ENCODE peak calls at places on chromosomes 3 and 15, in seven cellular contexts. One of them, this sample, is unnamed.

GRCh38 chr15:71547066-71547465 is 263.3 kb upstream of the NR2E3 start:
- DNase-seq in CD4-positive, CD25-positive, alpha-beta regulatory T cell: no peak
- DNase-seq in heart left ventricle: peak
- DNase-seq in cardiac muscle cell: peak
- DNase-seq in A549: no peak
- DNase-seq in uterus: peak
- DNase-seq in thoracic aorta: no peak
- DNase-seq in this sample: no peak

GRCh38 chr15:70528270-70528706 is 235.1 kb downstream of the UACA start:
- DNase-seq in cardiac muscle cell: peak
- DNase-seq in uterus: no peak
- DNase-seq in A549: no peak
- DNase-seq in heart left ventricle: no peak
- DNase-seq in thoracic aorta: no peak
- DNase-seq in CD4-positive, CD25-positive, alpha-beta regulatory T cell: peak
- DNase-seq in this sample: no peak

GRCh38 chr3:95297586-95297985 is 1234.7 kb downstream of the NSUN3 start:
- DNase-seq in uterus: no peak
- DNase-seq in thoracic aorta: no peak
- DNase-seq in CD4-positive, CD25-positive, alpha-beta regulatory T cell: no peak
- DNase-seq in A549: no peak
- DNase-seq in heart left ventricle: no peak
- DNase-seq in cardiac muscle cell: no peak
- DNase-seq in this sample: no peak

GRCh38 chr15:51758645-51759044 is 7.2 kb downstream of the TMOD2 start:
- DNase-seq in uterus: peak
- DNase-seq in thoracic aorta: no peak
- DNase-seq in CD4-positive, CD25-positive, alpha-beta regulatory T cell: no peak
- DNase-seq in cardiac muscle cell: peak
- DNase-seq in A549: no peak
- DNase-seq in heart left ventricle: peak
- DNase-seq in this sample: no peak

GRCh38 chr3:69370156-69370944 is 15.5 kb downstream of the FRMD4B start:
- DNase-seq in uterus: no peak
- DNase-seq in CD4-positive, CD25-positive, alpha-beta regulatory T cell: no peak
- DNase-seq in A549: no peak
- DNase-seq in heart left ventricle: peak
- DNase-seq in thoracic aorta: peak
- DNase-seq in cardiac muscle cell: no peak
- DNase-seq in this sample: peak

GRCh38 chr15:42144841-42145375 is 11.5 kb downstream of the PLA2G4F start:
- DNase-seq in A549: no peak
- DNase-seq in heart left ventricle: no peak
- DNase-seq in uterus: no peak
- DNase-seq in cardiac muscle cell: no peak
- DNase-seq in thoracic aorta: no peak
- DNase-seq in CD4-positive, CD25-positive, alpha-beta regulatory T cell: no peak
- DNase-seq in this sample: no peak

GRCh38 chr15:49134683-49135341 is 20.6 kb downstream of the COPS2 start:
- DNase-seq in uterus: no peak
- DNase-seq in cardiac muscle cell: peak
- DNase-seq in thoracic aorta: no peak
- DNase-seq in CD4-positive, CD25-positive, alpha-beta regulatory T cell: no peak
- DNase-seq in A549: no peak
- DNase-seq in heart left ventricle: no peak
- DNase-seq in this sample: no peak

GRCh38 chr3:27844052-27844675 is 122.0 kb upstream of the EOMES start:
- DNase-seq in CD4-positive, CD25-positive, alpha-beta regulatory T cell: no peak
- DNase-seq in thoracic aorta: no peak
- DNase-seq in cardiac muscle cell: no peak
- DNase-seq in A549: no peak
- DNase-seq in heart left ventricle: no peak
- DNase-seq in uterus: no peak
- DNase-seq in this sample: no peak

GRCh38 chr3:129068291-129068886 is 7.8 kb downstream of the GP9 start:
- DNase-seq in thoracic aorta: no peak
- DNase-seq in uterus: no peak
- DNase-seq in heart left ventricle: peak
- DNase-seq in cardiac muscle cell: peak
- DNase-seq in A549: no peak
- DNase-seq in CD4-positive, CD25-positive, alpha-beta regulatory T cell: no peak
- DNase-seq in this sample: peak

GRCh38 chr3:119294402-119294888 is 262 bp downstream of the ARHGAP31 start:
- DNase-seq in heart left ventricle: peak
- DNase-seq in A549: peak
- DNase-seq in thoracic aorta: no peak
- DNase-seq in uterus: peak
- DNase-seq in cardiac muscle cell: no peak
- DNase-seq in CD4-positive, CD25-positive, alpha-beta regulatory T cell: peak
- DNase-seq in this sample: peak

GRCh38 chr3:106251160-106251892 is 382.5 kb upstream of the CBLB start:
- DNase-seq in uterus: no peak
- DNase-seq in cardiac muscle cell: no peak
- DNase-seq in thoracic aorta: no peak
- DNase-seq in heart left ventricle: no peak
- DNase-seq in CD4-positive, CD25-positive, alpha-beta regulatory T cell: no peak
- DNase-seq in A549: peak
- DNase-seq in this sample: no peak

GRCh38 chr15:47135279-47135678 is 582.0 kb upstream of the SEMA6D start:
- DNase-seq in CD4-positive, CD25-positive, alpha-beta regulatory T cell: no peak
- DNase-seq in cardiac muscle cell: no peak
- DNase-seq in thoracic aorta: no peak
- DNase-seq in heart left ventricle: no peak
- DNase-seq in A549: no peak
- DNase-seq in uterus: no peak
- DNase-seq in this sample: no peak

GRCh38 chr3:60421749-60422467 is 829.3 kb downstream of the FHIT start:
- DNase-seq in uterus: no peak
- DNase-seq in thoracic aorta: no peak
- DNase-seq in CD4-positive, CD25-positive, alpha-beta regulatory T cell: no peak
- DNase-seq in heart left ventricle: no peak
- DNase-seq in cardiac muscle cell: no peak
- DNase-seq in A549: no peak
- DNase-seq in this sample: no peak

GRCh38 chr3:111598139-111598538 is 3.0 kb upstream of the ZBED2 start:
- DNase-seq in thoracic aorta: no peak
- DNase-seq in A549: no peak
- DNase-seq in uterus: no peak
- DNase-seq in heart left ventricle: no peak
- DNase-seq in cardiac muscle cell: no peak
- DNase-seq in CD4-positive, CD25-positive, alpha-beta regulatory T cell: no peak
- DNase-seq in this sample: no peak

GRCh38 chr3:141237701-141238521 is 6.3 kb downstream of the PXYLP1 start:
- DNase-seq in cardiac muscle cell: peak
- DNase-seq in thoracic aorta: no peak
- DNase-seq in CD4-positive, CD25-positive, alpha-beta regulatory T cell: no peak
- DNase-seq in heart left ventricle: peak
- DNase-seq in uterus: no peak
- DNase-seq in A549: no peak
- DNase-seq in this sample: peak

GRCh38 chr3:159189994-159190669 is 388.3 kb downstream of the MFSD1 start:
- DNase-seq in CD4-positive, CD25-positive, alpha-beta regulatory T cell: no peak
- DNase-seq in cardiac muscle cell: peak
- DNase-seq in uterus: no peak
- DNase-seq in thoracic aorta: no peak
- DNase-seq in heart left ventricle: no peak
- DNase-seq in A549: no peak
- DNase-seq in this sample: no peak

GRCh38 chr3:49387721-49388120 is 24.1 kb downstream of the RHOA start:
- DNase-seq in cardiac muscle cell: no peak
- DNase-seq in uterus: no peak
- DNase-seq in thoracic aorta: no peak
- DNase-seq in CD4-positive, CD25-positive, alpha-beta regulatory T cell: no peak
- DNase-seq in heart left ventricle: no peak
- DNase-seq in A549: peak
- DNase-seq in this sample: no peak

GRCh38 chr3:49383387-49383786 is 25.2 kb upstream of the GPX1 start:
- DNase-seq in uterus: no peak
- DNase-seq in heart left ventricle: no peak
- DNase-seq in cardiac muscle cell: no peak
- DNase-seq in A549: no peak
- DNase-seq in thoracic aorta: no peak
- DNase-seq in CD4-positive, CD25-positive, alpha-beta regulatory T cell: no peak
- DNase-seq in this sample: no peak

GRCh38 chr3:49386056-49386756 is 25.6 kb downstream of the RHOA start:
- DNase-seq in uterus: no peak
- DNase-seq in cardiac muscle cell: no peak
- DNase-seq in thoracic aorta: no peak
- DNase-seq in A549: no peak
- DNase-seq in heart left ventricle: no peak
- DNase-seq in CD4-positive, CD25-positive, alpha-beta regulatory T cell: no peak
- DNase-seq in this sample: no peak

GRCh38 chr3:49388416-49388815 is 23.4 kb downstream of the RHOA start:
- DNase-seq in heart left ventricle: no peak
- DNase-seq in A549: no peak
- DNase-seq in cardiac muscle cell: no peak
- DNase-seq in CD4-positive, CD25-positive, alpha-beta regulatory T cell: no peak
- DNase-seq in thoracic aorta: no peak
- DNase-seq in uterus: no peak
- DNase-seq in this sample: no peak

GRCh38 chr3:49385617-49386016 is 26.2 kb downstream of the RHOA start:
- DNase-seq in A549: no peak
- DNase-seq in cardiac muscle cell: no peak
- DNase-seq in heart left ventricle: no peak
- DNase-seq in uterus: no peak
- DNase-seq in thoracic aorta: no peak
- DNase-seq in CD4-positive, CD25-positive, alpha-beta regulatory T cell: no peak
- DNase-seq in this sample: no peak
- H3K27ac ChIP-seq in A549: no peak
- H3K27ac ChIP-seq in cardiac muscle cell: no peak
- H3K27ac ChIP-seq in heart left ventricle: no peak
- H3K27ac ChIP-seq in uterus: no peak
- H3K27ac ChIP-seq in thoracic aorta: no peak
- H3K27ac ChIP-seq in CD4-positive, CD25-positive, alpha-beta regulatory T cell: no peak
- H3K27ac ChIP-seq in this sample: no peak

GRCh38 chr15:58734859-58735258 is 14.6 kb downstream of the ADAM10 start:
- DNase-seq in thoracic aorta: no peak
- DNase-seq in cardiac muscle cell: no peak
- DNase-seq in heart left ventricle: no peak
- DNase-seq in uterus: no peak
- DNase-seq in A549: no peak
- DNase-seq in CD4-positive, CD25-positive, alpha-beta regulatory T cell: no peak
- DNase-seq in this sample: no peak
- H3K4me3 ChIP-seq in thoracic aorta: no peak
- H3K4me3 ChIP-seq in cardiac muscle cell: no peak
- H3K4me3 ChIP-seq in heart left ventricle: no peak
- H3K4me3 ChIP-seq in uterus: no peak
- H3K4me3 ChIP-seq in A549: no peak
- H3K4me3 ChIP-seq in CD4-positive, CD25-positive, alpha-beta regulatory T cell: no peak
- H3K4me3 ChIP-seq in this sample: no peak

GRCh38 chr3:4838621-4839022 is 140.6 kb upstream of the BHLHE40 start:
- DNase-seq in heart left ventricle: no peak
- DNase-seq in cardiac muscle cell: no peak
- DNase-seq in A549: no peak
- DNase-seq in uterus: no peak
- DNase-seq in thoracic aorta: no peak
- DNase-seq in CD4-positive, CD25-positive, alpha-beta regulatory T cell: no peak
- DNase-seq in this sample: no peak

GRCh38 chr3:4839278-4839677 is 140.0 kb upstream of the BHLHE40 start:
- DNase-seq in thoracic aorta: no peak
- DNase-seq in A549: peak
- DNase-seq in cardiac muscle cell: no peak
- DNase-seq in CD4-positive, CD25-positive, alpha-beta regulatory T cell: no peak
- DNase-seq in uterus: no peak
- DNase-seq in heart left ventricle: no peak
- DNase-seq in this sample: no peak

GRCh38 chr3:4841225-4841624 is 138.0 kb upstream of the BHLHE40 start:
- DNase-seq in cardiac muscle cell: no peak
- DNase-seq in uterus: no peak
- DNase-seq in A549: no peak
- DNase-seq in CD4-positive, CD25-positive, alpha-beta regulatory T cell: no peak
- DNase-seq in heart left ventricle: no peak
- DNase-seq in thoracic aorta: no peak
- DNase-seq in this sample: no peak

GRCh38 chr3:4843619-4844018 is 135.6 kb upstream of the BHLHE40 start:
- DNase-seq in cardiac muscle cell: no peak
- DNase-seq in thoracic aorta: no peak
- DNase-seq in CD4-positive, CD25-positive, alpha-beta regulatory T cell: no peak
- DNase-seq in uterus: no peak
- DNase-seq in heart left ventricle: no peak
- DNase-seq in A549: no peak
- DNase-seq in this sample: no peak

DNA sequence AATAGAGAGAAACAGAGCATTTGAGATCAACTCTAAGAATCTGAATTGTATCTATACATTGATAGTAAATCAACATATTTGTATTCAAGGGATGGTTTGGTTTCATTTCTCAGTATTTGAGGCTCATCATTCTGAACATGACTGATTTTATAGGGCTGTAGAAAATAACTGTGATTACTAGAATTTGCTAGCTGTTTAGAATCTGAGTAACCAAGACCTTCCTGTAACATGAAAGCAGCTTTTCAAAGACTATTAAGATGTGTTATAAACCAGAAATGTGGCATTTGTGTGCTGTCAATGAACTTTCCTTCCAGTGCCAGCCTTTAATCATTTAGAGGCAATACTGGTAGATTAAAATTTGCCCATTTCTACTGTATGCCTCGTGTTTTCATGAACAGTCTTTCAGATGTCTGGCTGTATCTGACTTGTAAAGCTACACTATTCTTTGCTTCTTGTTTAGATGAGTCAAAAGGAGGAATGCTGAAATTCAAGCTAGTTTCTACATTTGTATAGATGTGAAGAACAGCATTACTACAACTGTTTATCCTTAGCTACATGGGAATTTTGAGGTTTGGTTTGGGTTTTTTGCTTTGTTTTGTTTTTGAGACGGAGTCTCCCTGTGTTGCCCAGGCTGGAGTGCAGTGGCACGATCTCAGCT is 137.3 kb upstream of the BHLHE40 start:
- DNase-seq in A549: no peak
- DNase-seq in heart left ventricle: no peak
- DNase-seq in cardiac muscle cell: no peak
- DNase-seq in uterus: no peak
- DNase-seq in CD4-positive, CD25-positive, alpha-beta regulatory T cell: no peak
- DNase-seq in thoracic aorta: no peak
- DNase-seq in this sample: no peak
- H3K27ac ChIP-seq in A549: no peak
- H3K27ac ChIP-seq in heart left ventricle: no peak
- H3K27ac ChIP-seq in cardiac muscle cell: no peak
- H3K27ac ChIP-seq in uterus: no peak
- H3K27ac ChIP-seq in CD4-positive, CD25-positive, alpha-beta regulatory T cell: no peak
- H3K27ac ChIP-seq in thoracic aorta: no peak
- H3K27ac ChIP-seq in this sample: no peak

DNA sequence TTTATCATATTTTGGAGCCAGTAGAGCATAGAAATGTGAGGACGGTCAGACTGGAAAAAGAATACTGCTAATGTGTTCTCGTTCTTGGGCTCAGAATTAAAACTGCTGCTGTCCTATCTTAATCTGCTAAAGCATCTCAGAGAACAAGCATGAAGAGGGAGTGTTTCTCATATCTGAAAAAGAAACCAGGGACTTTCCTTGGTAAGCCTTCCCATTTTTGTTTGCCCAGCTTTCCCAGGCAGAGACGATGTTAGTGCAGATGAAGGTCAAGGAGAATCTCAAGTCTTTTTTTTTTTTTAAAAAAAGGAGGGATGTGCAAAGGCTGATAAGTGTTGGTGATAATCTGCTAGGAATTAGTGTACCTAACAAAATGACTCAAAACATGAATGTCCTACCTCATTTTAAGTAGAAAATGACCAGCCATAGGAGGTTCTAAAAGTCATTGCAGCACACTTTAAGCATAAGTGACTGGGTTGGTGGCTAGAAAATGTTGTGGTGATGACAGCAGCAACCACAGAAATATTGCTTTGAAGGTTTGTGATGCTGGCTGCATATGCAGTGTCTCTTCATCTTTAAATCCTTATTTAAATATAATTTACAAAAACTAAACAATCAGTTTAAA is 55.1 kb downstream of the CMSS1 start:
- DNase-seq in cardiac muscle cell: no peak
- DNase-seq in heart left ventricle: no peak
- DNase-seq in thoracic aorta: no peak
- DNase-seq in A549: no peak
- DNase-seq in uterus: no peak
- DNase-seq in CD4-positive, CD25-positive, alpha-beta regulatory T cell: no peak
- DNase-seq in this sample: no peak
- H3K4me3 ChIP-seq in cardiac muscle cell: no peak
- H3K4me3 ChIP-seq in heart left ventricle: peak
- H3K4me3 ChIP-seq in thoracic aorta: peak
- H3K4me3 ChIP-seq in A549: no peak
- H3K4me3 ChIP-seq in uterus: peak
- H3K4me3 ChIP-seq in CD4-positive, CD25-positive, alpha-beta regulatory T cell: no peak
- H3K4me3 ChIP-seq in this sample: peak